ENCODE peak calls at places on chromosomes 7 and 10, in five cellular contexts. M, R, V, J and A are unnamed samples.

GRCh38 chr10:59894114-59894513 is 12.2 kb downstream of the CCDC6 start:
- DNase-seq in M (peak), R (no peak), V (no peak), J (peak), A (no peak)

GRCh38 chr10:114520453-114520852 is 116.2 kb upstream of the AFAP1L2 start:
- DNase-seq in M (no peak), R (no peak), V (no peak), J (no peak), A (no peak)

GRCh38 chr7:113120647-113121046 is 2.3 kb upstream of the SMIM30 start:
- DNase-seq in M (no peak), R (no peak), V (no peak), J (no peak), A (no peak)

GRCh38 chr7:35905555-35905954 is 104.7 kb downstream of the SEPTIN7 start:
- DNase-seq in M (no peak), R (no peak), V (no peak), J (no peak), A (no peak)

GRCh38 chr10:103082683-103083082 is 110.4 kb downstream of the NT5C2 start:
- DNase-seq in M (no peak), R (no peak), V (no peak), J (no peak), A (no peak)

GRCh38 chr7:136998495-136998894 is 130.0 kb downstream of the CHRM2 start:
- DNase-seq in M (no peak), R (no peak), V (no peak), J (no peak), A (no peak)

GRCh38 chr10:59016043-59016442 is 160.4 kb upstream of the PHYHIPL start:
- DNase-seq in M (no peak), R (no peak), V (no peak), J (no peak), A (no peak)

GRCh38 chr7:146090023-146090645 is 26.5 kb upstream of the CNTNAP2 start:
- DNase-seq in M (no peak), R (peak), V (no peak), J (no peak), A (no peak)

GRCh38 chr10:64408386-64409178 is 887.4 kb downstream of the REEP3 start:
- DNase-seq in M (no peak), R (no peak), V (no peak), J (no peak), A (no peak)

GRCh38 chr7:43535810-43536585 is 46.9 kb upstream of the STK17A start:
- DNase-seq in M (no peak), R (no peak), V (no peak), J (no peak), A (no peak)

GRCh38 chr7:101588131-101588935 is 40.8 kb downstream of the MYL10 start:
- DNase-seq in M (peak), R (no peak), V (no peak), J (no peak), A (peak)

GRCh38 chr7:80826520-80827237 is 92.2 kb downstream of the SEMA3C start:
- DNase-seq in M (no peak), R (no peak), V (no peak), J (no peak), A (no peak)

GRCh38 chr10:79411546-79412495 is 33.6 kb downstream of the ZCCHC24 start:
- DNase-seq in M (no peak), R (no peak), V (no peak), J (peak), A (no peak)

GRCh38 chr10:14282271-14282670 is 48.5 kb downstream of the FRMD4A start:
- DNase-seq in M (no peak), R (no peak), V (no peak), J (no peak), A (no peak)

GRCh38 chr7:154781369-154782303 is 221.3 kb downstream of the PAXIP1 start:
- DNase-seq in M (no peak), R (no peak), V (no peak), J (no peak), A (no peak)

GRCh38 chr7:44258423-44258760 is 57.6 kb downstream of the YKT6 start:
- DNase-seq in M (no peak), R (no peak), V (no peak), J (no peak), A (no peak)

GRCh38 chr7:2530076-2530967 is 10.7 kb downstream of the LFNG start:
- DNase-seq in M (peak), R (no peak), V (no peak), J (no peak), A (no peak)

GRCh38 chr7:137895301-137896201 is 48.8 kb upstream of the DGKI start:
- DNase-seq in M (no peak), R (no peak), V (no peak), J (no peak), A (no peak)

GRCh38 chr10:65570143-65571010 is 1355.5 kb upstream of the LRRTM3 start:
- DNase-seq in M (no peak), R (no peak), V (no peak), J (peak), A (no peak)

GRCh38 chr10:4067552-4068254 is 282.7 kb upstream of the KLF6 start:
- DNase-seq in M (no peak), R (no peak), V (no peak), J (no peak), A (no peak)

GRCh38 chr7:26074919-26075318 is 77.1 kb upstream of the NFE2L3 start:
- DNase-seq in M (no peak), R (no peak), V (no peak), J (no peak), A (no peak)

GRCh38 chr7:23474098-23474828 is 4.0 kb upstream of the IGF2BP3 start:
- DNase-seq in M (peak), R (peak), V (no peak), J (no peak), A (no peak)

GRCh38 chr7:124536156-124536762 is 229.3 kb downstream of the GPR37 start:
- DNase-seq in M (no peak), R (no peak), V (no peak), J (no peak), A (no peak)

GRCh38 chr10:70380350-70381135 is 1.9 kb downstream of the LRRC20 start:
- DNase-seq in M (no peak), R (no peak), V (no peak), J (no peak), A (no peak)

GRCh38 chr7:37987732-37988131 is 67.3 kb downstream of the EPDR1 start:
- DNase-seq in M (no peak), R (no peak), V (no peak), J (no peak), A (no peak)

GRCh38 chr10:129952771-129953489 is 11.1 kb downstream of the EBF3 start:
- DNase-seq in M (no peak), R (no peak), V (no peak), J (no peak), A (no peak)

GRCh38 chr10:120493411-120494312 is 36.6 kb downstream of the PLPP4 start:
- DNase-seq in M (no peak), R (no peak), V (peak), J (no peak), A (no peak)

GRCh38 chr7:16528520-16528919 is 1.9 kb downstream of the LRRC72 start:
- DNase-seq in M (no peak), R (no peak), V (no peak), J (no peak), A (no peak)

GRCh38 chr7:149209518-149210269 is 14.3 kb downstream of the ZNF282 start:
- DNase-seq in M (no peak), R (peak), V (no peak), J (no peak), A (no peak)

GRCh38 chr10:71075759-71076472 is 136.5 kb upstream of the UNC5B start:
- DNase-seq in M (peak), R (no peak), V (peak), J (peak), A (peak)

GRCh38 chr7:134371536-134371935 is 54.8 kb upstream of the SLC35B4 start:
- DNase-seq in M (no peak), R (no peak), V (no peak), J (no peak), A (no peak)
- H3K4me3 ChIP-seq in M (no peak), R (no peak), V (no peak), J (no peak), A (no peak)

DNA sequence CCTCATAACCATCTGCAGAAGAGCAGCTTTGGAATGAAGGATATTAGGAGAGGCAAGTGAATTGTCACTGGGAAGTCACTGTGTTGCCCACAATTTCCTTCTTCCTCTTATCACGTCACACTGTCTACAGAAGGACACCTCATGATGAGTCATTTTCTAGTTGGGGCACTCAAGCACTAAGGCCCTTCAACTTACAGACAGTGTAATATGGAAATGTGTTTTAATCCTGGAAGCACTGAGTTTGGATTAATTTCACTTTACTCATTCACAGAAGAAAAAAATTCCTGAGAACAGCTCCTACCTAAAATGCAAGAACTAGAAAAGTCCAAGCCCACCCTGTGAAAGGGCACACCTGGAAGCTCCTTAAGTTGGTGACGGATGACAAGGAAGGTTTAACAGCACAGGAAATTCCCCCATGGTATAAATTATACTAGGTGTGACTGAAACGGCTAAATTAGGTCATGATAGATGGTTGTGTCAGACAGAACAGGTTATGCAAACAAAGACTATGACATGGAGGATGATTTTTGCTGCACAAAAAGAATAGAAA is 56.6 kb downstream of the PARD3 start:
- DNase-seq in M (no peak), R (no peak), V (no peak), J (no peak), A (no peak)
- H3K4me3 ChIP-seq in M (no peak), R (no peak), V (no peak), J (no peak), A (no peak)

GRCh38 chr7:64889686-64890162 is 13.3 kb upstream of the ZNF273 start:
- DNase-seq in M (no peak), R (no peak), V (peak), J (no peak), A (peak)

GRCh38 chr7:64886956-64887545 is 16.0 kb upstream of the ZNF273 start:
- DNase-seq in M (no peak), R (no peak), V (peak), J (no peak), A (no peak)

GRCh38 chr7:64888561-64888900 is 14.5 kb upstream of the ZNF273 start:
- DNase-seq in M (no peak), R (no peak), V (no peak), J (no peak), A (no peak)

GRCh38 chr7:64888901-64889685 is 14.0 kb upstream of the ZNF273 start:
- DNase-seq in M (no peak), R (no peak), V (peak), J (peak), A (peak)

DNA sequence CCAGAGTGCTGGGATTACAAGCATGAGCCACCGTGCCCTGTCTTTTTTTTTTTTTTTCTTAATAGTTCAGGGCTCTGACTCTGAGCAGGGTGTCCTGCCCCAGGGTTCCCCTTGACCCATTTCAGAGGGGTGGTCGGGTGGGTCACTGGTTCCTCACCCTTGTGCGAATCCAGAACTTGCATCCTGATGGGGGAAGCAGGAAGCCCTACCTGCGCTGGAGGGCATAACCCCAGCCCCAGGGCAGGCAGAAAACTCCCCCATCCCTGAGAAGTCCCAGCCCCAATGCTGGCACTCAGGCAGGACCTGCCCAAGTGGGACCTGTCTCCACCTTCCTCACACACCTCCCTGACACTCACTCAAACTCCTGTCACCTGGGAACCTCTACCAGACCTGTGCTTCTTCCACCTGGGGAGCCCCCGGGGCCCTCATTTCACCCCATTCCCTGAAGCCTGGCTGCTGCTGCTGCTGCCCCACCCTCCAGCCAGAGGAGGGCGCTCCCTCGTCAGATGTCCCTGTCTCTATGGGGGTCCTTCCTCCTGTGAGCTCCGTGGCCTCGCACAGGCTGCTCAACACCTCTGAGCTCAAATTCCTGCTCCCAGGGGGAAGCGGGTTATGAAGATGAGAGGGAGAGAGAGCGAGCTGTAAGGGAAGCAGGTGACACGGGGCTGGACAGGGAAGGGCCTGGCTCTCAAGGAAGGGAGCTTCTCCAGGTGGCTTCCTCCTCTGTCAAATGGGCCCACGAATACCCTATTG is 15.1 kb upstream of the ZNF273 start:
- DNase-seq in M (no peak), R (no peak), V (peak), J (no peak), A (peak)
- H3K4me3 ChIP-seq in M (no peak), R (peak), V (peak), J (peak), A (peak)

DNA sequence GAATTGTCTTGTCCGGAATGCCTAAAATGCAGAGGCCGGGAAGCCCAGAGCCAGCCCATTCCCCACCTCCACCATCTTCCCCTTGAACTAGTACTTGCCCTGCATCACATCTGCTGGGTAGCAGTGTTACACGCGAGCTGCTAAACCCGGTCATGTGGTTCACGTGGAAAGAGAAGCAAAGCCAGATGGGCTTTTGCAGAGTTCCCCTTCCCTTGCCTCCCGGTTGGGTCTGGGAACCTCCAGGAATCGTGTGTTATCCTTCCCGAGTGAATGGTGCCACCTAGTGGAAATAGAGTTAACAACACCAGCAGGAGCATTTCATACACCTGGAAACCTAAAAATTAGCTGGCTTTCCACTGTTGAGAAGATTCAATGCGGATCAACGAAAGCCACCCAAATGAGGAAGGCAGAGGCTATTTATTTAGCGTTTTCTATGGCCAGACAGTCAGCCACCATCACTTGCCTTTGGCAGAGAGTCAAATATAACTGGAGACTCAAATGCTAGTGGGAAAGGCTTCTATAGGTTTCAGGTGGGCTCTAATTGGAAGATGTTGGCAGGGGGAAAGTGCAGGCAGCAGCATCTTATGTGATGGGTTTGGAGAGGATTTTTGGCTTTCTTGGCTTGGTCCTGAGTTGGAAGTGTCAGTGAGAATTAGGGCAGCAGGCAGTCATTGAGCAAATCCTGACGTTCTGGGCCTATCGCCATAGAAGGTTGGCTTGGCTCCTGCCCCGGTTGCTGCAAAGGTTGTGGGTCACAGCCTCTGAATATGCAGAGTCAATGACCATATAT is 12.9 kb upstream of the DENND2A start:
- DNase-seq in M (no peak), R (peak), V (no peak), J (peak), A (no peak)
- H3K4me3 ChIP-seq in M (no peak), R (no peak), V (no peak), J (no peak), A (no peak)

DNA sequence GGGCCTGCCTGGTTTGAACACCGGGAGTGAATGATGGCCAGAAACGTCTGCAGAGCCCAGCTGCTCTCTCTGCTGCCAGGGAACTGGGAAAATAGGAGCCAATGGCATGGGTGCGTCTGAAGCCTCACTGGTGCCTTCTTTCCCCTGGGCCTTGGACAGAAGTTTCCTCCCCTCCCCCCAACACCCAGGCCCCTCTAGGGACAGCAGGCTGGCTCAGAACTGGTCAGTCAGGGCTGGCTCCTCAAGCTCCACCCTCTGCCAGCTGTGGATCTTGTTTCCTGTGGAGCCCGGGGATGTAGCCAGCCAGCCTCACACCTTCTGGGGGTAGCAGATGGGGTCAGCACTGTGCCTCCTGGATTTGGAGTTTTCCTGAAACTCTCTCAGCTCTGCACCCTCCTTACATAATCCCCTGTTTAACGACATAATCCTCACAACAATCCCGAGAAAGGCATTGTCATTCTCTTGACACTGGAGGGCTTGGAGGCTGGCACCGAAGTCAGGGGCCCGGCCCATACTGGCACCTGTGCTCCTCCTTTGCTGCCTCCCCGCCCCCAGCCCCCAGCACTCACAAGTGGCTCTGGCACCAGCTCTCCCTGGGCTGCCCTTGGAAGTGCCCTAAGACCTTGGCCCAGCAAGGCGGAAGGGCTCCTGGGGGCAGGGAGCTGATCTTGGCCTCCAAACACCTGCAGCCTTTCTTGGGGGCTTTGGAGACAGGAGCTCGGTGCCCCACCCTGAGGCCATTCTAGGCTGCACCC is 5.7 kb downstream of the LDB3 start:
- DNase-seq in M (no peak), R (no peak), V (no peak), J (no peak), A (peak)
- H3K4me3 ChIP-seq in M (no peak), R (no peak), V (peak), J (no peak), A (peak)

GRCh38 chr10:110501142-110501937 is 3.6 kb downstream of the DUSP5 start:
- DNase-seq in M (peak), R (no peak), V (peak), J (peak), A (peak)
- H3K4me3 ChIP-seq in M (peak), R (no peak), V (no peak), J (no peak), A (peak)

GRCh38 chr7:73423519-73424485 is 9.8 kb upstream of the FZD9 start:
- DNase-seq in M (no peak), R (no peak), V (no peak), J (no peak), A (no peak)
- H3K4me3 ChIP-seq in M (no peak), R (peak), V (peak), J (no peak), A (peak)

DNA sequence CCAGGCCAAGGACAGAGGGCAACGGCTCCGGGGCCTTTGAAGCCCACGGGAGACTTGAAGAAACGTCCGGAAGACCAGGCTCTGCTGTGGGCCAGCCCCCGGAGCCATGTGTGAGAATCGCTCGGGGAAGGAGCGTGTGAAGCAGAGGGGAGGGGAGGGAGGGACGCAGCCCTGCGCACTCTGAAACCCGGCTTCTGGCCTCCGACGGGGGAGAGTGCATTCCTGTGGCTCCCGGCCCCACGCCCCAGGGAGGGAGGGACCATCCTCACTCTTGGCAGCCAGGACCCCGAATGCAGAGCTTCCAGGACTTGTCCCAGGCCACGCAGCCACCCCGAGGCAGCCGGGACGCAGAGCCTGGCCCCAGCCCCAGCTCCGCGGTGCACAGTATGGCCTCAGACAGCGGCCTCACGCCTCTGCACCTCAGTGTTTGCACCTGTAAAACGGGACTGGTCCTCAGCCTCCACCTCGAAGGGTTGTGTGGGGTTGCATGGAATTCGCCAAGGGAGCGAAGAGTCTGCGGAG is 67.4 kb downstream of the PDGFA start:
- DNase-seq in M (no peak), R (no peak), V (no peak), J (no peak), A (no peak)
- H3K4me3 ChIP-seq in M (no peak), R (peak), V (no peak), J (no peak), A (peak)

GRCh38 chr7:116811768-116812167 is 50.6 kb upstream of the CAPZA2 start:
- DNase-seq in M (no peak), R (no peak), V (no peak), J (no peak), A (no peak)
- H3K4me3 ChIP-seq in M (no peak), R (no peak), V (no peak), J (no peak), A (no peak)